ENCODE peak calls at places on chromosomes 13 and 19, in five cellular contexts. Y is cardiac fibroblast, D is foreskin fibroblast, R is body of pancreas, W is thoracic aorta. T is an unnamed sample.

GRCh38 chr13:39825886-39826285 is 170.4 kb downstream of the COG6 start:
- DNase-seq in Y (no peak), D (no peak), R (no peak), W (no peak), T (no peak)

GRCh38 chr19:55460670-55461258 is 678 bp downstream of the ISOC2 start:
- DNase-seq in Y (peak), D (peak), R (peak), W (peak), T (peak)

GRCh38 chr13:37540228-37540627 is 58.3 kb downstream of the POSTN start:
- DNase-seq in Y (peak), D (peak), R (no peak), W (no peak), T (peak)

GRCh38 chr13:28984825-28985224 is 164.7 kb downstream of the MTUS2 start:
- DNase-seq in Y (no peak), D (no peak), R (no peak), W (no peak), T (no peak)

GRCh38 chr13:109939105-109939504 is 152.7 kb upstream of the IRS2 start:
- DNase-seq in Y (peak), D (no peak), R (no peak), W (no peak), T (no peak)

GRCh38 chr19:53196777-53197396 is 3.7 kb upstream of the ZNF665 start:
- DNase-seq in Y (peak), D (peak), R (peak), W (peak), T (peak)

GRCh38 chr19:17108453-17108784 is 32.8 kb downstream of the MYO9B start:
- DNase-seq in Y (no peak), D (no peak), R (no peak), W (no peak), T (no peak)

GRCh38 chr13:33057019-33057785 is 41.0 kb downstream of the KL start:
- DNase-seq in Y (peak), D (no peak), R (no peak), W (no peak), T (no peak)

GRCh38 chr13:31159306-31159705 is 2.4 kb downstream of the HSPH1 start:
- DNase-seq in Y (no peak), D (no peak), R (no peak), W (no peak), T (no peak)

GRCh38 chr19:31586282-31586681 is 237.0 kb upstream of the TSHZ3 start:
- DNase-seq in Y (no peak), D (no peak), R (no peak), W (no peak), T (peak)

GRCh38 chr13:108629353-108629752 is at the start of gene MYO16:
- DNase-seq in Y (no peak), D (no peak), R (no peak), W (no peak), T (no peak)

GRCh38 chr19:32324631-32325215 is 20.7 kb upstream of the ZNF507 start:
- DNase-seq in Y (no peak), D (no peak), R (no peak), W (no peak), T (no peak)

GRCh38 chr19:15022752-15023151 is 26.5 kb upstream of the CASP14 start:
- DNase-seq in Y (no peak), D (no peak), R (peak), W (no peak), T (no peak)

GRCh38 chr19:12364391-12365093 is 941 bp downstream of the ZNF442 start:
- DNase-seq in Y (peak), D (peak), R (peak), W (no peak), T (no peak)

GRCh38 chr13:74187564-74187963 is 53.4 kb upstream of the KLF12 start:
- DNase-seq in Y (peak), D (no peak), R (no peak), W (no peak), T (no peak)

GRCh38 chr19:17358395-17358794 is 18.7 kb downstream of the PLVAP start:
- DNase-seq in Y (peak), D (peak), R (no peak), W (no peak), T (no peak)

GRCh38 chr13:20832861-20833260 is 59.1 kb upstream of the EEF1AKMT1 start:
- DNase-seq in Y (no peak), D (no peak), R (no peak), W (no peak), T (no peak)

GRCh38 chr13:43963726-43964125 is 84.0 kb downstream of the LACC1 start:
- DNase-seq in Y (no peak), D (no peak), R (no peak), W (no peak), T (no peak)

GRCh38 chr13:92379371-92379770 is 847.2 kb upstream of the GPC6 start:
- DNase-seq in Y (no peak), D (no peak), R (no peak), W (no peak), T (no peak)

GRCh38 chr13:110258876-110259631 is 47.9 kb downstream of the COL4A1 start:
- DNase-seq in Y (peak), D (no peak), R (no peak), W (no peak), T (no peak)

GRCh38 chr13:24226762-24227161 is 66.2 kb downstream of the SPATA13 start:
- DNase-seq in Y (no peak), D (no peak), R (no peak), W (no peak), T (no peak)

GRCh38 chr19:20078696-20079095 is 896 bp downstream of the ZNF90 start:
- DNase-seq in Y (peak), D (peak), R (peak), W (no peak), T (no peak)

GRCh38 chr19:13623686-13624405 is 117.6 kb upstream of the CACNA1A start:
- DNase-seq in Y (no peak), D (no peak), R (no peak), W (no peak), T (no peak)

GRCh38 chr19:13796301-13797057 is 1.2 kb downstream of the ZSWIM4 start:
- DNase-seq in Y (peak), D (peak), R (peak), W (peak), T (peak)

GRCh38 chr19:10612515-10613119 is 12.7 kb upstream of the SLC44A2 start:
- DNase-seq in Y (no peak), D (no peak), R (peak), W (peak), T (no peak)

GRCh38 chr19:50777830-50778303 is 7.6 kb downstream of the GPR32 start:
- DNase-seq in Y (no peak), D (no peak), R (no peak), W (no peak), T (no peak)

GRCh38 chr13:18921063-18921462 is 260.6 kb downstream of the TUBA3C start:
- DNase-seq in Y (no peak), D (no peak), R (no peak), W (no peak), T (no peak)

GRCh38 chr19:4507150-4507452 is 11.2 kb downstream of the PLIN4 start:
- DNase-seq in Y (no peak), D (no peak), R (no peak), W (no peak), T (no peak)

GRCh38 chr19:54572696-54573311 is 786 bp upstream of the LILRA2 start:
- DNase-seq in Y (no peak), D (no peak), R (no peak), W (no peak), T (no peak)

GRCh38 chr13:101346942-101347728 is 69.2 kb downstream of the NALCN start:
- DNase-seq in Y (peak), D (peak), R (no peak), W (no peak), T (no peak)

GRCh38 chr13:105587786-105588185 is 947.7 kb downstream of the EFNB2 start:
- DNase-seq in Y (peak), D (no peak), R (no peak), W (no peak), T (no peak)

GRCh38 chr13:44573790-44574465 is 2.2 kb downstream of the TSC22D1 start:
- DNase-seq in Y (peak), D (peak), R (peak), W (no peak), T (no peak)

GRCh38 chr13:21894091-21894490 is 223.2 kb downstream of the FGF9 start:
- DNase-seq in Y (no peak), D (no peak), R (no peak), W (no peak), T (no peak)

GRCh38 chr13:24622481-24622880 is 57.7 kb upstream of the ATP12A start:
- DNase-seq in Y (no peak), D (no peak), R (no peak), W (no peak), T (no peak)

GRCh38 chr19:45489216-45489855 is 7.5 kb downstream of the RTN2 start:
- DNase-seq in Y (no peak), D (no peak), R (no peak), W (no peak), T (no peak)

GRCh38 chr19:20660473-20660872 is 898 bp downstream of the ZNF626 start:
- DNase-seq in Y (no peak), D (no peak), R (no peak), W (no peak), T (no peak)

GRCh38 chr13:46992383-46992952 is 95.6 kb upstream of the HTR2A start:
- DNase-seq in Y (peak), D (no peak), R (no peak), W (no peak), T (no peak)
- TF ChIP-seq CTCF in Y (peak), D (peak), R (no peak), W (no peak), T (peak)

GRCh38 chr13:26475176-26476110 is 82.0 kb upstream of the WASF3 start:
- DNase-seq in Y (no peak), D (no peak), R (no peak), W (no peak), T (no peak)
- H3K4me3 ChIP-seq in Y (no peak), D (no peak), R (no peak), W (peak), T (no peak)

GRCh38 chr13:34420975-34421719 is 520.9 kb upstream of the NBEA start:
- DNase-seq in Y (no peak), D (no peak), R (no peak), W (no peak), T (no peak)
- TF ChIP-seq CTCF in Y (peak), D (no peak), R (no peak), W (no peak), T (peak)

DNA sequence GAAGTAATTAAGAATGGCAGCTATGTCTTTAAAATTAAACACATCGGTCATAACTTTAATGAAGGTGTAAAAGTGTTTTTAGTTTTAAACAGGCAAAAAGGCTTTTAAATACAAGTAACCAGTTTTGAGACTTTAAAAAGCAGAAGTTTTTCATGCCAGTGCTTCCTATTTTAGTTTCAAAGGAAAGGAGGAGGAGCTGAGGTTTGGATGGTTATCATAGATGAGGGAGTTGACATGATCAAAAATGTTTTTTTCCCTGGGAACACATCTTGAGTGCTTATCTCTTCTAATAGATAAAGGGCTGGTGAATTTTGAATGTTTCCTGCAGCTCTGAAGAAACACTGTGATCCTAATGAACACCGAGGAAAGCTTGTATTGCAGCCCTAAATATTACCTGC is 42.9 kb downstream of the LRCH1 start:
- DNase-seq in Y (no peak), D (no peak), R (no peak), W (no peak), T (no peak)
- H3K4me3 ChIP-seq in Y (no peak), D (no peak), R (no peak), W (peak), T (no peak)

DNA sequence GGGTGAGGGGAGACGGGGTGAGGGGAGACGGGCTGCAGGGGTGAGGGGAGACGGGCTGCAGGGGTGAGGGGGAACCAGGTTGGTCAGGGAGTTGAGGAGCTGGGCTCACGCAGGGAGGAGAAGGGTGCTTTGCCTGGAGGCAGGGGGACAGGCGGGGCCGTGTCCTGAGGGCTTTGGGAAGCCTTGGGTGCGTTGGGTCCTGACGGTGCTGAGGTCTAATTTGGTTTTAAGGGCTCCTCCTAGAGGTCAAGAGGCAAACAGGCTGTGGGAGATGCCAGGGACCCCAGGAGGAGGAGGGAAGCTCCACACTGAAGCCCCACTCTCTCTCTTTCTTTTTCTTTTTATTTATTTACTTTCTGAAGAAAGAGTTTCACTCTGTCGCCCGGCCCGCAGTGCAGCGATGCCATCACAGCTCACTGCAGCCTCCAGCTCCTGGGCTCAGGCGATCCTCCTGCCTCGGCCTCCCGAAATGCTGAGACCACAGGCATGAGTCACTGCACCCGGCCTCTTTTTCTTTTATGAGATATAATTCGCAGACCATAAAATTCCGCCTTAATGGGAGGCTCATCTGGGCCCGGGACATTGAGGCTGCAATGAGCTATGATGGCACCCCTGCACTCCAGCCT is 9.3 kb upstream of the MISP start:
- DNase-seq in Y (no peak), D (no peak), R (no peak), W (no peak), T (no peak)
- TF ChIP-seq CTCF in Y (peak), D (no peak), R (no peak), W (no peak), T (peak)

GRCh38 chr13:112603641-112604220 is 15.8 kb upstream of the TUBGCP3 start:
- DNase-seq in Y (peak), D (peak), R (no peak), W (no peak), T (no peak)

GRCh38 chr13:112606125-112607001 is 18.4 kb upstream of the TUBGCP3 start:
- DNase-seq in Y (peak), D (peak), R (peak), W (peak), T (peak)

GRCh38 chr13:112601351-112601750 is 13.4 kb upstream of the TUBGCP3 start:
- DNase-seq in Y (no peak), D (no peak), R (no peak), W (no peak), T (no peak)

GRCh38 chr13:112608212-112608611 is 20.3 kb upstream of the TUBGCP3 start:
- DNase-seq in Y (no peak), D (no peak), R (no peak), W (no peak), T (no peak)

DNA sequence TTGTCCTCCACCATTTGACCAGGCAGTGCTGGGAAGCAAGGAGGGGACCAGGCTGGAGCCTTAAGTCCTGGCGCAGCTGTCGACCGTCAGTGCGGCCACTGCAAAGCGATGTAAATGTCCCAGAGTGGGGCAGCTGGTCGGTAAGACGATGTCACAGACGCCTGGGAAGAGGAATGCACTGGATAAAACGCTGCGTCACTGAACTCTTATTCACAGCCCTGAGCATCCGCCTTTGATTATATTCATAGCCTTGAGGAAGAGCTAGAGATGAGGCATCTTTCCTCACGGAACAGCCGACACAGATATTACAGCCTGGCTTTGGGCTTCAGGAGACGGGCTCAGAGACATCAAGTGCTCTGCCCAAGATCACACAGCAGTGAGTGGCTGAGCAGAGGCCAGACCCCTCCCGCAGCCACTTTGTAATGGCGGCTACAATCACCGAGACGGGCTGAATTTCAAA is 17.6 kb upstream of the TUBGCP3 start:
- DNase-seq in Y (no peak), D (peak), R (no peak), W (no peak), T (no peak)
- H3K4me3 ChIP-seq in Y (no peak), D (peak), R (no peak), W (peak), T (peak)

GRCh38 chr13:98474761-98475160 is 102.1 kb downstream of the STK24 start:
- DNase-seq in Y (no peak), D (no peak), R (no peak), W (no peak), T (no peak)
- TF ChIP-seq CTCF in Y (no peak), D (no peak), R (no peak), W (no peak), T (no peak)

GRCh38 chr19:18464646-18465045 is 26.7 kb upstream of the ISYNA1 start:
- DNase-seq in Y (peak), D (peak), R (peak), W (peak), T (peak)

GRCh38 chr19:18465964-18466339 is 28.0 kb upstream of the ISYNA1 start:
- DNase-seq in Y (no peak), D (no peak), R (no peak), W (no peak), T (no peak)

GRCh38 chr19:18467978-18468377 is 30.0 kb upstream of the ISYNA1 start:
- DNase-seq in Y (no peak), D (no peak), R (no peak), W (no peak), T (no peak)

GRCh38 chr19:18465214-18465963 is 27.5 kb upstream of the ISYNA1 start:
- DNase-seq in Y (no peak), D (no peak), R (no peak), W (no peak), T (no peak)

DNA sequence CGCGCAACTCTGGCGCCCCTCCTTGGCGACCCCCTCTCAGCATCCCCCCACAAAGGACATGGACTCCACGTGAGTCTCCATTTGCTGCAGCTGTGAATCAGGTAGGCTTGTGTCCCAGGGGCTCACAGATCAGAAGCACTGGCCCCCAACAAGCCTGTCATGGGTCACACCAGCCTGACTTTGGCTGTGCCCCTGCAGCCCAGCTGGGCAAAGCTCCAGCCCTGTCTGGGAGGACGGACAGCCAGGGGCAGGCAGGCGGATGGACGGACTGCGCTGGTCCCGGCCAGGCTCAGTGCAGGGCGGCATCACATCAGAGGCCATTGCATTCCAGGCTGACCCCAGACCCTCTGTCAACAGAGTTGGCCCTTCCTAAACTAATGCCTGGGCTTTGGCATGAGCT is 28.4 kb upstream of the ISYNA1 start:
- DNase-seq in Y (no peak), D (no peak), R (no peak), W (no peak), T (no peak)
- H3K4me3 ChIP-seq in Y (no peak), D (no peak), R (no peak), W (no peak), T (no peak)

GRCh38 chr13:38582133-38582532 is 104.7 kb upstream of the FREM2 start:
- DNase-seq in Y (peak), D (peak), R (peak), W (no peak), T (no peak)

GRCh38 chr13:38575427-38575826 is 111.5 kb upstream of the FREM2 start:
- DNase-seq in Y (no peak), D (no peak), R (no peak), W (no peak), T (no peak)

DNA sequence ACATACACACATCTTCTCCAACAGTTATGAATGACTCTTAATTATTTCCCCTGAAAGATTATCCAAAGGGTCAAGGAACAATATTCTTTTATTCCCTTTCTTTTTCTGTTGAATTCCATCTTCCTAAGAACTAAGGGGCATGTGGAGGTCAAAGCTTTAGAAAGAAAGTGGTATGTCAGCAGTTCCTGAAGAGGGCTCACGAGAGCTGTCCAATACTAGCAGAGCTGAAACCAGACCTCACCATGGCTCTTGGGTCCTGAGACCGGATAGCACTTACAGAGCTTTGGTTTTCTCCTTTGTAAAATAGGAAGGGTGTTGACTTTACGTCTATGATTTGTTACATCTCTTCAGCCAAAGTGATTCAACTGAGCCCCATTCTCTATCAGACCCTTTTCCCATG is 109.8 kb upstream of the FREM2 start:
- DNase-seq in Y (no peak), D (no peak), R (peak), W (no peak), T (no peak)
- TF ChIP-seq CTCF in Y (no peak), D (no peak), R (no peak), W (no peak), T (no peak)

DNA sequence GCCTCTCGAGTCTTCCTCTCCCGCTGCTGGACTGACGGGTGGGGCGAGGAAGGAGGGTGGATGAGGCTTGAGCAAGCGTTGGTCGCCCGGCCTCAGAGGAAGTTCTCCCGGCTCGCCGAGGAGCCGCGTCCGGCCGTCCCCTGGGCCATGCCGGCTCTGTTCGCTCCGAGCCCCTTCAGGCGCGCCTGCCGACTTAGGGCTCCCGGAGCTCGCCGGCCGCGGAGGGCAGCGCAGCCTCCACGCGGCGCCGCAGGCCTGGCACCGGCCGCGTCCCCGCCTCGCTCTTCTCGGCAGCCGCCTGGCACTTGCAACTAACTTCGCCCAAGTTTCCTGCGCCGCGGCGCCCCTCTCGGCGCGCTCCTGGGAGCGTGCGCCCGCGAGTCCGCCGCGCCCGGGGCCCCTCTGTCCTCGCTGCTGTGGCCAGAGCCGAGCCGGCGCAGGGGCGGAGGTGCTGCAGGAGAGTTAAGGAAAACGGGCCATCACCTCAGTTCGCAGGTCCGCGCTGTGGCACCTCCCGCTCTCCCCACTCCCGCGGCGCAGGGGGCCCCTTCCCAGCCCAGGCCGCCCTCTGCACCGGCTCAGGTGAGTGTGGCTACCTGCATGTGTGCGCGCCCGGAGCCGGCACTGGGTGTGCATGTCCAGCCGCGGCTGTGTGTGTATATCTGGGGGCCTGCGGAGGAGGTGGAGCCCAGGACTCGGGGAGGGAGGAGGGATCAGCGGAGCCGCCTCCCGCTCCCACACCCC is 639 bp upstream of the SOX21 start:
- DNase-seq in Y (peak), D (peak), R (peak), W (no peak), T (no peak)
- H3K4me3 ChIP-seq in Y (no peak), D (no peak), R (no peak), W (peak), T (no peak)

T was measured in AG04450.